ENCODE peak calls at places on chromosomes 4 and X, in ten cellular contexts. One of them, this sample, is unnamed.

GRCh38 chrX:19535481-19535880 is 20.2 kb upstream of the MAP3K15 start:
- DNase-seq in NB4: peak; percentile 25
- DNase-seq in fibroblast of villous mesenchyme: peak; percentile 30
- DNase-seq in RWPE1: peak; percentile 8
- DNase-seq in B cell: no peak
- DNase-seq in endothelial cell of umbilical vein: no peak
- DNase-seq in BJ: no peak
- DNase-seq in spleen: no peak
- DNase-seq in CD4-positive, alpha-beta T cell: no peak
- DNase-seq in psoas muscle: no peak
- DNase-seq in this sample: no peak

GRCh38 chrX:132433001-132433400 is 55.8 kb downstream of the MBNL3 start:
- DNase-seq in B cell: no peak
- DNase-seq in NB4: no peak
- DNase-seq in spleen: no peak
- DNase-seq in BJ: no peak
- DNase-seq in RWPE1: no peak
- DNase-seq in psoas muscle: no peak
- DNase-seq in fibroblast of villous mesenchyme: no peak
- DNase-seq in CD4-positive, alpha-beta T cell: no peak
- DNase-seq in endothelial cell of umbilical vein: no peak
- DNase-seq in this sample: no peak

GRCh38 chrX:131729295-131729694 is 185.4 kb downstream of the OR13H1 start:
- DNase-seq in spleen: peak; percentile 90
- DNase-seq in BJ: no peak
- DNase-seq in psoas muscle: peak; percentile 91
- DNase-seq in B cell: no peak
- DNase-seq in fibroblast of villous mesenchyme: peak; percentile 91
- DNase-seq in NB4: no peak
- DNase-seq in RWPE1: no peak
- DNase-seq in CD4-positive, alpha-beta T cell: no peak
- DNase-seq in endothelial cell of umbilical vein: no peak
- DNase-seq in this sample: no peak

GRCh38 chr4:122830392-122831095 is 3.9 kb downstream of the FGF2 start:
- DNase-seq in endothelial cell of umbilical vein: no peak
- DNase-seq in NB4: no peak
- DNase-seq in RWPE1: no peak
- DNase-seq in fibroblast of villous mesenchyme: peak; percentile 74
- DNase-seq in B cell: no peak
- DNase-seq in BJ: no peak
- DNase-seq in CD4-positive, alpha-beta T cell: no peak
- DNase-seq in spleen: no peak
- DNase-seq in psoas muscle: no peak
- DNase-seq in this sample: no peak

GRCh38 chr4:43163101-43163792 is 270.7 kb downstream of the GRXCR1 start:
- DNase-seq in NB4: no peak
- DNase-seq in spleen: no peak
- DNase-seq in B cell: no peak
- DNase-seq in psoas muscle: no peak
- DNase-seq in fibroblast of villous mesenchyme: no peak
- DNase-seq in endothelial cell of umbilical vein: no peak
- DNase-seq in RWPE1: no peak
- DNase-seq in CD4-positive, alpha-beta T cell: no peak
- DNase-seq in BJ: no peak
- DNase-seq in this sample: no peak

GRCh38 chr4:124206779-124207605 is 505.5 kb downstream of the ANKRD50 start:
- DNase-seq in fibroblast of villous mesenchyme: peak; percentile 68
- DNase-seq in BJ: no peak
- DNase-seq in CD4-positive, alpha-beta T cell: no peak
- DNase-seq in NB4: peak; percentile 6
- DNase-seq in B cell: no peak
- DNase-seq in psoas muscle: no peak
- DNase-seq in RWPE1: no peak
- DNase-seq in spleen: no peak
- DNase-seq in endothelial cell of umbilical vein: no peak
- DNase-seq in this sample: no peak

GRCh38 chrX:153637121-153638040 is 9.6 kb upstream of the DUSP9 start:
- DNase-seq in psoas muscle: peak; percentile 39
- DNase-seq in CD4-positive, alpha-beta T cell: no peak
- DNase-seq in NB4: no peak
- DNase-seq in RWPE1: no peak
- DNase-seq in endothelial cell of umbilical vein: no peak
- DNase-seq in fibroblast of villous mesenchyme: no peak
- DNase-seq in spleen: peak; percentile 73
- DNase-seq in B cell: no peak
- DNase-seq in BJ: no peak
- DNase-seq in this sample: no peak

GRCh38 chr4:182142146-182143085 is 100.8 kb upstream of the TENM3 start:
- DNase-seq in psoas muscle: no peak
- DNase-seq in RWPE1: peak; percentile 22
- DNase-seq in fibroblast of villous mesenchyme: peak; percentile 30
- DNase-seq in BJ: no peak
- DNase-seq in NB4: no peak
- DNase-seq in spleen: no peak
- DNase-seq in B cell: no peak
- DNase-seq in endothelial cell of umbilical vein: no peak
- DNase-seq in CD4-positive, alpha-beta T cell: no peak
- DNase-seq in this sample: no peak

GRCh38 chrX:39814391-39814790 is 283.4 kb downstream of the BCOR start:
- DNase-seq in B cell: no peak
- DNase-seq in RWPE1: peak; percentile 12
- DNase-seq in CD4-positive, alpha-beta T cell: peak; percentile 36
- DNase-seq in NB4: peak; percentile 61
- DNase-seq in psoas muscle: peak; percentile 44
- DNase-seq in spleen: peak; percentile 18
- DNase-seq in endothelial cell of umbilical vein: peak; percentile 20
- DNase-seq in fibroblast of villous mesenchyme: peak; percentile 37
- DNase-seq in BJ: no peak
- DNase-seq in this sample: no peak

GRCh38 chrX:24487576-24487975 is 22.5 kb downstream of the PDK3 start:
- DNase-seq in BJ: no peak
- DNase-seq in psoas muscle: no peak
- DNase-seq in B cell: no peak
- DNase-seq in NB4: no peak
- DNase-seq in RWPE1: no peak
- DNase-seq in fibroblast of villous mesenchyme: no peak
- DNase-seq in spleen: no peak
- DNase-seq in CD4-positive, alpha-beta T cell: no peak
- DNase-seq in endothelial cell of umbilical vein: no peak
- DNase-seq in this sample: no peak

GRCh38 chr4:148445071-148445902 is 3.1 kb upstream of the NR3C2 start:
- DNase-seq in B cell: peak; percentile 76
- DNase-seq in fibroblast of villous mesenchyme: no peak
- DNase-seq in NB4: no peak
- DNase-seq in RWPE1: no peak
- DNase-seq in CD4-positive, alpha-beta T cell: peak; percentile 73
- DNase-seq in spleen: peak; percentile 94
- DNase-seq in BJ: no peak
- DNase-seq in psoas muscle: peak; percentile 84
- DNase-seq in endothelial cell of umbilical vein: peak; percentile 71
- DNase-seq in this sample: no peak

GRCh38 chr4:89625599-89626293 is 211.2 kb downstream of the SNCA start:
- DNase-seq in NB4: no peak
- DNase-seq in BJ: no peak
- DNase-seq in fibroblast of villous mesenchyme: no peak
- DNase-seq in spleen: no peak
- DNase-seq in psoas muscle: no peak
- DNase-seq in B cell: no peak
- DNase-seq in endothelial cell of umbilical vein: no peak
- DNase-seq in CD4-positive, alpha-beta T cell: no peak
- DNase-seq in RWPE1: no peak
- DNase-seq in this sample: no peak

DNA sequence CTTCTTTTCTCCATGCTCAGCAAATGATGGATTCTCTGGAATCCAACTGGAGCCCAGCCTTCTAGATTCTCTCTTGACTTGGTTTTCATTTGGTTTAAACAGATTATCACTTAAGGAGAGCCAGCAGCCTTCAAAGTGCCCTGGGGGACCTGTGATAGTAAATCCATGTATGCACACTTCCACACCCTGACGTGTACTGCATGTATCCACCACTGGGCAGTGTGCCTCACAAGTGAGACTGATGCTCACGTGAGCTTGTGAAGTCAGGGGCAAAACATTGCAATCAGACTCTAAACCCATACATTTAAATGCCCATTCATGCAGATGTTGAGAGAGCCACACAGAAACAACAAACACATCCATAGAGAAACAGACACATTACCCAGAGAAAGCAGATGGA is 28.0 kb upstream of the SETD7 start:
- DNase-seq in CD4-positive, alpha-beta T cell: no peak
- DNase-seq in psoas muscle: no peak
- DNase-seq in B cell: no peak
- DNase-seq in spleen: no peak
- DNase-seq in BJ: no peak
- DNase-seq in fibroblast of villous mesenchyme: no peak
- DNase-seq in endothelial cell of umbilical vein: no peak
- DNase-seq in RWPE1: no peak
- DNase-seq in NB4: no peak
- DNase-seq in this sample: no peak
- TF ChIP-seq CTCF in CD4-positive, alpha-beta T cell: no peak
- TF ChIP-seq CTCF in psoas muscle: no peak
- TF ChIP-seq CTCF in B cell: no peak
- TF ChIP-seq CTCF in spleen: no peak
- TF ChIP-seq CTCF in BJ: no peak
- TF ChIP-seq CTCF in fibroblast of villous mesenchyme: no peak
- TF ChIP-seq CTCF in endothelial cell of umbilical vein: no peak
- TF ChIP-seq CTCF in RWPE1: no peak
- TF ChIP-seq CTCF in NB4: no peak
- TF ChIP-seq CTCF in this sample: no peak

GRCh38 chr4:9703391-9703790 is 78.0 kb upstream of the DRD5 start:
- DNase-seq in BJ: no peak
- DNase-seq in NB4: peak; percentile 80
- DNase-seq in B cell: peak; percentile 45
- DNase-seq in psoas muscle: peak; percentile 64
- DNase-seq in RWPE1: peak; percentile 14
- DNase-seq in CD4-positive, alpha-beta T cell: peak; percentile 64
- DNase-seq in endothelial cell of umbilical vein: peak; percentile 3
- DNase-seq in spleen: no peak
- DNase-seq in fibroblast of villous mesenchyme: no peak
- DNase-seq in this sample: peak; percentile 54
- TF ChIP-seq CTCF in BJ: peak; percentile 52
- TF ChIP-seq CTCF in NB4: peak; percentile 86
- TF ChIP-seq CTCF in B cell: peak; percentile 58
- TF ChIP-seq CTCF in psoas muscle: peak; percentile 36
- TF ChIP-seq CTCF in RWPE1: peak; percentile 58
- TF ChIP-seq CTCF in CD4-positive, alpha-beta T cell: peak; percentile 64
- TF ChIP-seq CTCF in endothelial cell of umbilical vein: peak; percentile 45
- TF ChIP-seq CTCF in spleen: peak; percentile 73
- TF ChIP-seq CTCF in fibroblast of villous mesenchyme: peak; percentile 23
- TF ChIP-seq CTCF in this sample: peak; percentile 75

DNA sequence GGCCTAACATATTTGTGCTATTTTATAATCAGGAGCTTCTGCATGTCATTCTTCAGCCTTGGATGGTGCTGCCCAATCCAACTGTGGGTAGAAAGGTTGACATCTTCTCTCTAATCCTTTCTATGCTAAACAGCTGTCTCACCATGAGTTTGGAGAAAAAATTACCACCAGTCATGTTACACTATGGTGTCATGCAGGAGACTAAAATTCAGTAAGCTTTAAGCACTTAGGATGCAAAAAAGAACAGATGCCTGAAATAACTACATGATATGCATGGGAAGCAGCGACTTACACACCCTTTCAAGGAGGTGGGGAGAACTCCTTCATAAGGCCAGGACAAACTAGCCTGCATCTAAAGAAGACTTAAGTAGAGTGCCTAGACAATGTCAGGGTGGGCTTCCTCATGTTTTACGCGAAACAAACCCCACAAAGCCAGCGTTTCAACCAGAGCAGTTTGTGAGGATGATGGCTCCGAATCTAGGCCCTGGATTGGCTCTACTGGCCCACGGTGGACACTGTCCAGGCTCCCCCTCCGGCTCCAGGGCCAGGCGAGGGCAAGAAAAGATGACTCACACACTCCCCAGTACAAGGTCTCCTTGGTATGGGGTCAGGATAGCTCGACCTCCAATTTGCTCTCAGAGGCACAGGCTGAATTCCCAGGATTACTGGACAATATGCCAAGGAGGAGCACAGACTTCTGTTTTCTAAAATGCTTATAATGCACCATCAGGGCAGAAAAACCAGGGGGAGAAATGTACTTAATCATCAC is 45.1 kb downstream of the STX18 start:
- DNase-seq in NB4: no peak
- DNase-seq in RWPE1: no peak
- DNase-seq in B cell: no peak
- DNase-seq in fibroblast of villous mesenchyme: peak; percentile 76
- DNase-seq in endothelial cell of umbilical vein: no peak
- DNase-seq in psoas muscle: no peak
- DNase-seq in CD4-positive, alpha-beta T cell: no peak
- DNase-seq in BJ: no peak
- DNase-seq in spleen: no peak
- DNase-seq in this sample: no peak
- TF ChIP-seq CTCF in NB4: no peak
- TF ChIP-seq CTCF in RWPE1: no peak
- TF ChIP-seq CTCF in B cell: no peak
- TF ChIP-seq CTCF in fibroblast of villous mesenchyme: no peak
- TF ChIP-seq CTCF in endothelial cell of umbilical vein: no peak
- TF ChIP-seq CTCF in psoas muscle: no peak
- TF ChIP-seq CTCF in CD4-positive, alpha-beta T cell: no peak
- TF ChIP-seq CTCF in BJ: no peak
- TF ChIP-seq CTCF in spleen: no peak
- TF ChIP-seq CTCF in this sample: no peak

GRCh38 chr4:87855540-87855939 is 22.8 kb downstream of the MEPE start:
- DNase-seq in B cell: no peak
- DNase-seq in spleen: no peak
- DNase-seq in BJ: no peak
- DNase-seq in RWPE1: no peak
- DNase-seq in endothelial cell of umbilical vein: no peak
- DNase-seq in fibroblast of villous mesenchyme: no peak
- DNase-seq in NB4: no peak
- DNase-seq in psoas muscle: no peak
- DNase-seq in CD4-positive, alpha-beta T cell: no peak
- DNase-seq in this sample: no peak

GRCh38 chr4:87851955-87852354 is 19.2 kb downstream of the MEPE start:
- DNase-seq in RWPE1: no peak
- DNase-seq in NB4: peak; percentile 60
- DNase-seq in CD4-positive, alpha-beta T cell: no peak
- DNase-seq in psoas muscle: no peak
- DNase-seq in endothelial cell of umbilical vein: no peak
- DNase-seq in B cell: no peak
- DNase-seq in fibroblast of villous mesenchyme: no peak
- DNase-seq in BJ: no peak
- DNase-seq in spleen: no peak
- DNase-seq in this sample: no peak

GRCh38 chr4:87853891-87854290 is 21.1 kb downstream of the MEPE start:
- DNase-seq in spleen: no peak
- DNase-seq in RWPE1: no peak
- DNase-seq in CD4-positive, alpha-beta T cell: no peak
- DNase-seq in NB4: no peak
- DNase-seq in fibroblast of villous mesenchyme: no peak
- DNase-seq in B cell: no peak
- DNase-seq in BJ: no peak
- DNase-seq in psoas muscle: no peak
- DNase-seq in endothelial cell of umbilical vein: no peak
- DNase-seq in this sample: no peak

GRCh38 chr4:87851332-87851731 is 18.6 kb downstream of the MEPE start:
- DNase-seq in BJ: no peak
- DNase-seq in B cell: no peak
- DNase-seq in fibroblast of villous mesenchyme: no peak
- DNase-seq in endothelial cell of umbilical vein: no peak
- DNase-seq in spleen: no peak
- DNase-seq in NB4: peak; percentile 89
- DNase-seq in RWPE1: no peak
- DNase-seq in CD4-positive, alpha-beta T cell: no peak
- DNase-seq in psoas muscle: no peak
- DNase-seq in this sample: peak; percentile 73

GRCh38 chr4:87853108-87853507 is 20.3 kb downstream of the MEPE start:
- DNase-seq in fibroblast of villous mesenchyme: peak; percentile 65
- DNase-seq in CD4-positive, alpha-beta T cell: no peak
- DNase-seq in RWPE1: peak; percentile 36
- DNase-seq in psoas muscle: no peak
- DNase-seq in B cell: no peak
- DNase-seq in BJ: peak; percentile 15
- DNase-seq in NB4: peak; percentile 69
- DNase-seq in spleen: no peak
- DNase-seq in endothelial cell of umbilical vein: peak; percentile 73
- DNase-seq in this sample: no peak
- TF ChIP-seq CTCF in fibroblast of villous mesenchyme: peak; percentile 46
- TF ChIP-seq CTCF in CD4-positive, alpha-beta T cell: peak; percentile 34
- TF ChIP-seq CTCF in RWPE1: peak; percentile 63
- TF ChIP-seq CTCF in psoas muscle: peak; percentile 42
- TF ChIP-seq CTCF in B cell: peak; percentile 38
- TF ChIP-seq CTCF in BJ: peak; percentile 54
- TF ChIP-seq CTCF in NB4: peak; percentile 11
- TF ChIP-seq CTCF in spleen: no peak
- TF ChIP-seq CTCF in endothelial cell of umbilical vein: peak; percentile 28
- TF ChIP-seq CTCF in this sample: peak; percentile 65